ENCODE peak calls at places on chromosome 22, in four cellular contexts. K is germinal center, I is RWPE1, B is pancreas. R is an unnamed sample.

GRCh38 chr22:45329536-45329936 is 19.8 kb downstream of the FAM118A start:
- DNase-seq in K (no peak), I (no peak), B (no peak), R (no peak)

GRCh38 chr22:41612626-41613025 is 8.2 kb downstream of the DESI1 start:
- DNase-seq in K (no peak), I (no peak), B (no peak), R (no peak)

GRCh38 chr22:24089951-24090350 is 78.8 kb downstream of the CABIN1 start:
- DNase-seq in K (no peak), I (no peak), B (no peak), R (no peak)

GRCh38 chr22:36373258-36373579 is 14.5 kb downstream of the MYH9 start:
- DNase-seq in K (no peak), I (no peak), B (no peak), R (no peak)

GRCh38 chr22:23398701-23399366 is 181.3 kb downstream of the IGLL1 start:
- DNase-seq in K (no peak), I (no peak), B (peak), R (no peak)

GRCh38 chr22:49355206-49355920 is 472.3 kb downstream of the BRD1 start:
- DNase-seq in K (no peak), I (no peak), B (no peak), R (no peak)

GRCh38 chr22:49440931-49441330 is 386.7 kb downstream of the BRD1 start:
- DNase-seq in K (no peak), I (no peak), B (no peak), R (no peak)

GRCh38 chr22:40324468-40325305 is 21.6 kb upstream of the ADSL start:
- DNase-seq in K (no peak), I (no peak), B (no peak), R (no peak)

GRCh38 chr22:45998638-45999378 is 21.8 kb upstream of the WNT7B start:
- DNase-seq in K (no peak), I (no peak), B (no peak), R (no peak)